ENCODE peak calls at places on chromosomes 5 and 9, in four cellular contexts. H, R, I and S are unnamed samples.

GRCh38 chr5:168216989-168217388 is 74.5 kb upstream of the WWC1 start:
- DNase-seq in I (no peak), H (no peak), R (no peak), S (no peak)

GRCh38 chr9:105647595-105648349 is 14.5 kb upstream of the TAL2 start:
- DNase-seq in I (no peak), R (no peak), H (no peak), S (no peak)

GRCh38 chr9:86407022-86407421 is 52.8 kb upstream of the TUT7 start:
- DNase-seq in I (peak; percentile 43), R (no peak), H (no peak), S (peak; percentile 40)

GRCh38 chr5:138974227-138975063 is 99.3 kb upstream of the LRRTM2 start:
- DNase-seq in H (no peak), I (peak; percentile 67), R (peak; percentile 97), S (no peak)

GRCh38 chr9:69049094-69049493 is 13.5 kb downstream of the FXN start:
- DNase-seq in R (no peak), I (no peak), H (no peak), S (no peak)

GRCh38 chr5:40376566-40376965 is 303.1 kb upstream of the PTGER4 start:
- DNase-seq in H (no peak), R (no peak), I (no peak), S (no peak)

GRCh38 chr9:4862506-4863250 is 69.9 kb downstream of the RCL1 start:
- DNase-seq in R (no peak), I (peak; percentile 29), H (no peak), S (no peak)

GRCh38 chr5:136467632-136468031 is 102.3 kb upstream of the TRPC7 start:
- DNase-seq in I (no peak), R (no peak), H (no peak), S (no peak)

GRCh38 chr9:21933865-21934264 is 60.3 kb downstream of the CDKN2A start:
- DNase-seq in I (no peak), R (no peak), H (no peak), S (no peak)

GRCh38 chr5:180208435-180209081 is 453 bp downstream of the RASGEF1C start:
- DNase-seq in I (no peak), R (no peak), H (no peak), S (no peak)

GRCh38 chr5:131068893-131069643 is 96.0 kb downstream of the HINT1 start:
- DNase-seq in I (no peak), R (no peak), H (no peak), S (no peak)

GRCh38 chr5:36599986-36600779 is 6.2 kb upstream of the SLC1A3 start:
- DNase-seq in H (no peak), I (no peak), R (no peak), S (no peak)

GRCh38 chr5:25716680-25717079 is 1071.9 kb upstream of the CDH10 start:
- DNase-seq in I (no peak), R (no peak), H (no peak), S (no peak)

GRCh38 chr5:53109041-53109435 is 519 bp downstream of the MOCS2 start:
- DNase-seq in H (no peak), R (peak; percentile 49), I (no peak), S (no peak)

GRCh38 chr5:75510836-75511434 is 494 bp downstream of the CERT1 start:
- DNase-seq in R (peak; percentile 66), I (peak; percentile 40), H (no peak), S (no peak)

GRCh38 chr5:162785673-162786072 is 651.7 kb upstream of the CCNG1 start:
- DNase-seq in R (no peak), I (no peak), H (no peak), S (no peak)

GRCh38 chr9:136672431-136673087 is 9.8 kb downstream of the EGFL7 start:
- DNase-seq in H (no peak), R (peak; percentile 51), I (no peak), S (no peak)

GRCh38 chr9:136671646-136672430 is 9.1 kb downstream of the EGFL7 start:
- DNase-seq in I (no peak), R (peak; percentile 62), H (no peak), S (no peak)

GRCh38 chr9:136670571-136671253 is 8.0 kb downstream of the EGFL7 start:
- DNase-seq in H (no peak), I (no peak), R (peak; percentile 45), S (no peak)

GRCh38 chr9:136669791-136670464 is 7.2 kb downstream of the EGFL7 start:
- DNase-seq in R (peak; percentile 45), H (no peak), I (no peak), S (no peak)

GRCh38 chr9:136671254-136671614 is 8.5 kb downstream of the EGFL7 start:
- DNase-seq in I (no peak), R (peak; percentile 56), H (no peak), S (no peak)
- H3K4me3 ChIP-seq in I (no peak overlapping the region), R (no peak overlapping the region), H (no peak overlapping the region), S (no peak overlapping the region)

DNA sequence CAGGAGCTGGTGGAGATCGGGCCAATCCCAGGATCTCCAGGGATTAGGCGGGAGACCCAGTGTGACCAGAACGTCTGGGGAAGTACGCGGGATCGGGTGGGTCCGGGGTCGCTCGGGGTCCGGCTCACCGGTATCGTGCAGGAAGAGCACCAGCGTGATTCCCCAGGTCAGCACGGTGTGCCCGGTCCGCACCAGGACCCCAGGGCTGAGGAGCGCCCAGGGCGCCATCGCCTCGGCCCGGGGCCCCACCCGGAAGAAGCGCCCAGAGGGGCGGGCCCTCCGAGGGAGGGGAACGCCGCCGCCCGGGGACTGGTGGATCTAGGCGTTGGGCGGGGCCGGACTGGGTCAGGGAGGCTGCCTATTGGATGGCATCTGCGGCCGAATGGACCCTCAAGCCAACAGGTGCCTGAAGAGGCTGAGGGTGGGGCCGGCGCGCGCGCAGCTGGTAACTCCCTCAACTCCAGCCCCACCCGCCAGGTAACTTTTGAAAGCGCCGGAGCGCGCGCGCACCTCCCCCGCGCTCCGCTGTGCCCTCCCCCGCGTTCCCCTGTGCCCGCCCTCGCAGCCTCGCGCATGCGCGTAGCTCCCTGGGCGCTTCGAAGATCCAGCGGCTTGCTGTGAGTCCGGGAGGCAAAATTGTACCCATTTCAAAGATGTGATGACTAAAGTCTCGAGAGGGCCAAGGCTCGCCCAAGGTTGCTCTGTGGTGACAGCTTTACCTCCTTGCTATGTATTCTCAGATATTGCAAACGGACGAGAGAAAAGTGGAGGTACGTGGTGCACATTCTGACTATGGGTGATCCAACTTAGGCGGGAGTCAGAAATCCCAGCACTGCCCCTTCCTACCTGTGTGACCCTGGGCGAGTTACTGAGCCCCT is at the start of gene ZDHHC12:
- DNase-seq in I (peak; percentile 96), R (peak; percentile 95), H (peak; percentile 96), S (peak; percentile 61)
- TF ChIP-seq CTCF in I (no peak), R (no peak), H (no peak), S (no peak)

DNA sequence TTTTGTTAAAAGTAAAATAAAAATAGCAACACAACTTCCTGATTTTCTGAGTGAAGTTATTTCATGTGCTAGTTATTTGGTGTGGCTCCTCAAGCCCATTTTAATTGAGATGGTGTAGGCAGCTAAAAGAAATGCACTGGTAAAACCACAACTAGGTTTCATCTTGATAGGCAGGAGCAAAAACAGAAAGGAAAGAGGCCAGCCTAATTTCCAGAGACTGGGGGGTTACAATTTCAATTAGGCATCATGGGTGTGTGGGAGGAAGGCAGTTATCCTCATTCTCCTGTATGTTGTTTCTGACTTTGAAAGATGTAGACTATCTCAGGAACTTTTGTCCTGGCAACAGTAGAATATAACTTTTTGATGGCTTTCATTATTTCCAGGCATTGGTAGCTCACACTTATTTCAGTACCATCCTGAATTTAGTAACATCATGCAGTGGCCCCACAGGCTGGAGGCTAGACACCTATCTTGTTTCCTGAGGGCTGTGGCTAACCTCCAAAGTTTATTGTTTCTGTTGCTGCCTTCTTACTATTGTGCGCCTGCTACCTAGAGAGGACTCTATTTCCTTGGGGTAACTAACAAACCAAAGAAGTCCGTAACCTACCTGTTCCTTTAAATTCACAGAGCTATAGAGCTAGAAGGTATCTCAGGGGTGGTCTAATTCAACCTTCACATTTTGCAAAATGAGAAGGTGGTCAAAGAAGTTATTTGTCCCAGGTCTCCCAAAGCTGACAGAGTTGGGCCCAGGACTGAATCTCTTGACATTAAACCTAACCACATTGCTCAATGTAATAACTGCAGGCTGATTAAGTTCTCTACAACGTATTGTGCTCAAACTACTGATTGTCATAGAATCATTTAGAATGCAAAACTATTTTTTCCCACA is 42.4 kb downstream of the FYB1 start:
- DNase-seq in R (no peak), I (no peak), H (no peak), S (no peak)
- H3K4me3 ChIP-seq in R (no peak overlapping the region), I (no peak overlapping the region), H (no peak overlapping the region), S (no peak overlapping the region)

DNA sequence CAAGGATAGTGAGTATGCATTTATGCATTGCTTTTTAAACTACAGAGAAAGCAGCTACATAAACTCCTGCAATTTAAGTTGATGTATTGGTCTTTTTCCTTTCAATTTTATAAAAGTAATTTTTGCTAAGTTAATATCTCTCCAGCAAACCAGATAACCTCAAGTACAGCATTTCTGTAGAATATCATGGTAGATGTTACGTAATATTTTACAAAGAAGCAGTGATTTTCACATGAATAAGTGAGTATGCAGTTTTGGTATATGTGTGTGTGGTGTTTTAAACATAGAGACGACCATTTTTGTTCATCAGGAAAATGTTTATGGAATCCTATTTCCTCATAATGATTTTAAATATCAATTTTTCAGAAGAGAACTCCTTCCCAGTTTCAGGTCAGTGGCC is 118.9 kb downstream of the INSYN2B start:
- DNase-seq in H (no peak), R (no peak), I (no peak), S (no peak)
- TF ChIP-seq CTCF in H (no peak), R (no peak), I (no peak), S (no peak)

GRCh38 chr5:176596689-176597416 is 13.1 kb downstream of the GPRIN1 start:
- DNase-seq in H (no peak), I (no peak), R (peak; percentile 60), S (no peak)
- H3K4me3 ChIP-seq in H (no peak overlapping the region), I (peak overlapping the region; percentile 23), R (no peak overlapping the region), S (no peak overlapping the region)

DNA sequence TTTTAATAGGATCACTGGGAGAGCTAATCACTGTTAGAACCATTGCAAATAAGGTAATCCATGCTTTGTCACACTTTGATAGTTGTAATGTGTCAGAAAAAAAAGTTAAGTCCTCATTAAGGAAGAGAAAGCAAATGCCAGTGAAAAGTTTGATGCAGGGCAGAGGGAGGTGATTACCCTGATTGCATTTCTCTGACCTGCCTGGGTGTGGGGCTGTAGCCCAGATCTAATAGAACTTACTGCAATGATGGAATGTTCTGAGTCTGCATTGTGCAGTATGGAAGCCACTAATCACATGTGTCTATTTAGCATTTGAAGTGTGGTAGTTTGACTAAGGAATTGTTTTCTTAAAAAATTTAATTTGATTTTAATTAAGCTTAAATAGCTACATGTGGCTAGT is 202.7 kb downstream of the ATP10B start:
- DNase-seq in I (no peak), R (no peak), H (no peak), S (no peak)
- TF ChIP-seq CTCF in I (no peak), R (no peak), H (no peak), S (peak; percentile 71)

GRCh38 chr9:129197978-129198736 is 20.1 kb upstream of the IER5L start:
- DNase-seq in H (no peak), I (peak; percentile 84), R (peak; percentile 78), S (no peak)
- H3K4me3 ChIP-seq in H (no peak overlapping the region), I (no peak overlapping the region), R (no peak overlapping the region), S (no peak overlapping the region)